ENCODE peak calls at places on chromosomes 7 and 10, in eight cellular contexts. I is substantia nigra; H is AG04450; G is CD4-positive, alpha-beta T cell; M is CD8-positive, alpha-beta T cell; Y is heart left ventricle; C is sigmoid colon; L is tibial artery. R is an unnamed sample.

GRCh38 chr10:7511612-7512011 is 100.8 kb upstream of the SFMBT2 start:
- DNase-seq in I (no peak), H (no peak), G (no peak), M (peak; percentile 11), Y (no peak), C (no peak), L (no peak), R (no peak)

GRCh38 chr7:114086491-114086905 is 167.7 kb upstream of the PPP1R3A start:
- DNase-seq in I (no peak), H (no peak), G (no peak), M (no peak), Y (peak; percentile 60), C (peak; percentile 75), L (peak; percentile 28), R (no peak)

GRCh38 chr7:85054306-85054705 is 132.6 kb downstream of the SEMA3D start:
- DNase-seq in I (no peak), H (no peak), G (no peak), M (no peak), Y (no peak), C (no peak), L (no peak), R (no peak)

GRCh38 chr7:7639847-7640220 is 718 bp upstream of the UMAD1 start:
- DNase-seq in I (no peak), H (no peak), G (no peak), M (no peak), Y (no peak), C (no peak), L (no peak), R (no peak)

GRCh38 chr10:130043491-130043890 is 67.1 kb downstream of the C10orf143 start:
- DNase-seq in I (no peak), H (no peak), G (no peak), M (peak; percentile 36), Y (no peak), C (no peak), L (no peak), R (no peak)

GRCh38 chr10:11163990-11164805 is 146.5 kb downstream of the CELF2 start:
- DNase-seq in I (no peak), H (no peak), G (no peak), M (peak; percentile 70), Y (no peak), C (no peak), L (no peak), R (peak; percentile 34)

GRCh38 chr7:88279323-88279722 is 27.4 kb downstream of the STEAP4 start:
- DNase-seq in I (no peak), H (no peak), G (no peak), M (no peak), Y (no peak), C (no peak), L (no peak), R (no peak)

GRCh38 chr10:69873141-69873540 is 71.4 kb downstream of the COL13A1 start:
- DNase-seq in I (no peak), H (no peak), G (no peak), M (no peak), Y (no peak), C (no peak), L (no peak), R (no peak)

GRCh38 chr7:46969303-46970130 is 612.4 kb downstream of the TNS3 start:
- DNase-seq in I (no peak), H (no peak), G (no peak), M (no peak), Y (no peak), C (no peak), L (no peak), R (no peak)

GRCh38 chr7:87202208-87202607 is 17.3 kb downstream of the TMEM243 start:
- DNase-seq in I (no peak), H (no peak), G (no peak), M (no peak), Y (no peak), C (no peak), L (no peak), R (no peak)

GRCh38 chr7:157575181-157575580 is 238.4 kb downstream of the DNAJB6 start:
- DNase-seq in I (no peak), H (no peak), G (no peak), M (no peak), Y (no peak), C (peak; percentile 45), L (no peak), R (no peak)

GRCh38 chr10:12782537-12782936 is 219.0 kb downstream of the CCDC3 start:
- DNase-seq in I (no peak), H (no peak), G (no peak), M (peak; percentile 57), Y (no peak), C (peak; percentile 74), L (no peak), R (no peak)

GRCh38 chr10:132183046-132183445 is 3.7 kb upstream of the DPYSL4 start:
- DNase-seq in I (no peak), H (no peak), G (no peak), M (no peak), Y (peak; percentile 40), C (peak; percentile 66), L (no peak), R (no peak)

GRCh38 chr10:73886625-73887024 is 12.3 kb upstream of the CAMK2G start:
- DNase-seq in I (no peak), H (no peak), G (no peak), M (no peak), Y (no peak), C (no peak), L (no peak), R (no peak)

GRCh38 chr7:142785841-142786250 is 15.1 kb downstream of the PRSS2 start:
- DNase-seq in I (no peak), H (no peak), G (peak; percentile 65), M (peak; percentile 81), Y (no peak), C (peak; percentile 25), L (no peak), R (no peak)

GRCh38 chr7:142787034-142787768 is 16.4 kb downstream of the PRSS2 start:
- DNase-seq in I (no peak), H (no peak), G (no peak), M (peak; percentile 57), Y (no peak), C (no peak), L (no peak), R (no peak)

GRCh38 chr7:142790056-142790455 is 19.3 kb downstream of the PRSS2 start:
- DNase-seq in I (no peak), H (no peak), G (no peak), M (peak; percentile 66), Y (no peak), C (no peak), L (no peak), R (no peak)

GRCh38 chr7:142788303-142789286 is 17.8 kb downstream of the PRSS2 start:
- DNase-seq in I (no peak), H (no peak), G (no peak), M (peak; percentile 70), Y (no peak), C (no peak), L (no peak), R (no peak)

GRCh38 chr7:142787783-142788182 is 17.0 kb downstream of the PRSS2 start:
- DNase-seq in I (no peak), H (no peak), G (no peak), M (no peak), Y (no peak), C (no peak), L (no peak), R (no peak)
- H3K27ac ChIP-seq in I (no peak overlapping the region), H (no peak overlapping the region), G (peak overlapping the region; percentile 99), M (peak overlapping the region; percentile 98), Y (no peak overlapping the region), C (no peak overlapping the region), L (no peak overlapping the region), R (no peak overlapping the region)

GRCh38 chr10:72525277-72525676 is 100.6 kb downstream of the MICU1 start:
- DNase-seq in I (no peak), H (no peak), G (no peak), M (no peak), Y (no peak), C (no peak), L (no peak), R (no peak)

GRCh38 chr10:72525689-72526088 is 100.2 kb downstream of the MICU1 start:
- DNase-seq in I (no peak), H (no peak), G (no peak), M (no peak), Y (no peak), C (no peak), L (no peak), R (no peak)

GRCh38 chr10:72523932-72524396 is 101.9 kb downstream of the MICU1 start:
- DNase-seq in I (no peak), H (no peak), G (no peak), M (no peak), Y (no peak), C (no peak), L (no peak), R (no peak)

GRCh38 chr10:72524489-72524888 is 101.4 kb downstream of the MICU1 start:
- DNase-seq in I (no peak), H (no peak), G (no peak), M (no peak), Y (no peak), C (no peak), L (no peak), R (no peak)

GRCh38 chr10:72523062-72523461 is 102.8 kb downstream of the MICU1 start:
- DNase-seq in I (no peak), H (no peak), G (no peak), M (no peak), Y (no peak), C (no peak), L (no peak), R (no peak)
- H3K27ac ChIP-seq in I (no peak overlapping the region), H (no peak overlapping the region), G (no peak overlapping the region), M (no peak overlapping the region), Y (no peak overlapping the region), C (no peak overlapping the region), L (no peak overlapping the region), R (no peak overlapping the region)

DNA sequence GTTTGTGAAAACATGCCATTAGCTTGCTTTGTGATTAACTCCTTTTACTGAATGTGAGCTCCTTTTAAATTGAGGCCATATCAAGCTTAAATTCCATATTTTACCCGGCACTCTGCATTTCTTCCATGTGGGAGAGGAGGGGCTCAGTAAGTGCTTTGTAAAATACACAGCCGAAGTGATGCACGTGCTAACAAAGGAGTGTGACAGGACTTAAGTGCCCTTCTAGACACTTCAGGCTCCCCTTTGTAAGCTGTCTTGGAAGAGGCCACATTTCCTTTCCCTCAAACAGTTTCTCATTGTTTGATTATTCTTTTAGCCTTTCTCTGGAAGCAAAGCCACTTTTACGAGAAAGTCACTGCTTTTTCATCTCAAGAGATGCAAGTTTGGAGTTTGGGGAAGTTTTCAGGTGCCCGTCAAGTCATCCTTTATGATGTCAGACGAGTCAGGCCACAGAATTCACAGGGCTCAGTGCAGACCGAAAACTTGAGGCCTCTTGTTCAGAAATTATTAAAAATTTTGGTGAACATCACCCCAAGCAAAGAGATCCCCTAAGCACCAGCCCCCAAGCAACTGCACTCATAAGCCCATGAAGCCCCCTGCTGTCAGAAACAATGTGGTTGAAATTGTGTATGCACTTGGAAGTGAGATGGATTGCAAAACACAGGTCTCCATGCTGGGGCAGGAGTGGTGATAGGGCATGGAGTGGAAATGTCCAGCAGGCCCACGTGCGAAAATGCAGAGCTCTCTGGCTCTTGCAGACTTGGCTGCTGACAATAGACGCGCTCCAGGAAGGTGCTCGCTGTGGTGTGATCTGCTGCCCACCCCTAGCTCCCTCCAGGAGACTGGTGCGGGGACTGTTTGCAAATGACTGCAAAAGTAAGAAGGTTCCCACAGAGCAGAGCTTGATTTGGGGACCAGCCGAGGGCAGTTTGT is 11.5 kb downstream of the IKZF1 start:
- DNase-seq in I (no peak), H (no peak), G (no peak), M (no peak), Y (no peak), C (no peak), L (no peak), R (no peak)
- H3K27ac ChIP-seq in I (no peak overlapping the region), H (no peak overlapping the region), G (peak overlapping the region; percentile 93), M (peak overlapping the region; percentile 96), Y (no peak overlapping the region), C (no peak overlapping the region), L (no peak overlapping the region), R (no peak overlapping the region)

GRCh38 chr7:2649991-2650390 is 18.2 kb downstream of the TTYH3 start:
- DNase-seq in I (no peak), H (no peak), G (no peak), M (no peak), Y (no peak), C (no peak), L (no peak), R (no peak)
- H3K27ac ChIP-seq in I (no peak overlapping the region), H (no peak overlapping the region), G (no peak overlapping the region), M (no peak overlapping the region), Y (no peak overlapping the region), C (no peak overlapping the region), L (no peak overlapping the region), R (no peak overlapping the region)

R was measured in caudate nucleus.